ENCODE peak calls at places on chromosomes 7 and 10, in seven cellular contexts. S is MM.1S, H is GM04503, W is substantia nigra, F is NCI-H1105, I is pancreas, G is GM20000. U is an unnamed sample.

GRCh38 chr10:118214751-118215150 is 127.4 kb downstream of the FAM204A start:
- DNase-seq in S (no peak), H (no peak), W (no peak), F (no peak), I (no peak), G (no peak), U (no peak)

GRCh38 chr7:28440055-28440601 is 27.8 kb downstream of the CREB5 start:
- DNase-seq in S (no peak), H (no peak), W (no peak), F (peak), I (no peak), G (no peak), U (no peak)

GRCh38 chr10:3472705-3473078 is 300.1 kb upstream of the PITRM1 start:
- DNase-seq in S (no peak), H (peak), W (no peak), F (no peak), I (no peak), G (no peak), U (no peak)

GRCh38 chr7:32357535-32358277 is 132.5 kb downstream of the LSM5 start:
- DNase-seq in S (no peak), H (no peak), W (no peak), F (no peak), I (no peak), G (no peak), U (no peak)

GRCh38 chr10:90945496-90946070 is 24.7 kb upstream of the ANKRD1 start:
- DNase-seq in S (no peak), H (no peak), W (no peak), F (no peak), I (no peak), G (no peak), U (no peak)

GRCh38 chr10:132199854-132200311 is 13.1 kb downstream of the DPYSL4 start:
- DNase-seq in S (no peak), H (no peak), W (no peak), F (no peak), I (no peak), G (no peak), U (no peak)

GRCh38 chr7:28984631-28985030 is 26.5 kb upstream of the TRIL start:
- DNase-seq in S (no peak), H (peak), W (no peak), F (no peak), I (no peak), G (no peak), U (no peak)

GRCh38 chr10:101576229-101576863 is 11.7 kb downstream of the POLL start:
- DNase-seq in S (no peak), H (no peak), W (no peak), F (no peak), I (no peak), G (no peak), U (no peak)

GRCh38 chr7:116797611-116798010 is 64.8 kb upstream of the CAPZA2 start:
- DNase-seq in S (no peak), H (no peak), W (no peak), F (no peak), I (no peak), G (no peak), U (no peak)

U was measured in GM12892.